ENCODE peak calls at places on chromosomes 12 and 14, in six cellular contexts. One of them, this sample, is unnamed.

GRCh38 chr14:83071888-83072501 is 1538.3 kb upstream of the SEL1L start:
- DNase-seq in activated T-helper 1 cell treated with anti-CD3 and anti-CD28 coated beads, Interleukin-2, amount 50 U/mL, for 16 hours: no peak
- DNase-seq in stimulated activated CD4-positive, alpha-beta T cell treated with anti-CD3 and anti-CD28 coated beads, TNF-alpha, amount 100 ng/mL, for 1 hour: no peak
- DNase-seq in NCI-H2171: peak; percentile 13
- DNase-seq in WTC11: no peak
- DNase-seq in activated CD8-positive, alpha-beta memory T cell treated with anti-CD3 and anti-CD28 coated beads for 1 hour: no peak
- DNase-seq in this sample: no peak

GRCh38 chr12:119762619-119763018 is 94.7 kb downstream of the PRKAB1 start:
- DNase-seq in activated CD8-positive, alpha-beta memory T cell treated with anti-CD3 and anti-CD28 coated beads for 1 hour: no peak
- DNase-seq in NCI-H2171: no peak
- DNase-seq in stimulated activated CD4-positive, alpha-beta T cell treated with anti-CD3 and anti-CD28 coated beads, TNF-alpha, amount 100 ng/mL, for 1 hour: no peak
- DNase-seq in activated T-helper 1 cell treated with anti-CD3 and anti-CD28 coated beads, Interleukin-2, amount 50 U/mL, for 16 hours: no peak
- DNase-seq in WTC11: no peak
- DNase-seq in this sample: no peak

GRCh38 chr12:51320695-51321320 is 3.2 kb downstream of the BIN2 start:
- DNase-seq in activated T-helper 1 cell treated with anti-CD3 and anti-CD28 coated beads, Interleukin-2, amount 50 U/mL, for 16 hours: no peak
- DNase-seq in WTC11: no peak
- DNase-seq in activated CD8-positive, alpha-beta memory T cell treated with anti-CD3 and anti-CD28 coated beads for 1 hour: no peak
- DNase-seq in NCI-H2171: no peak
- DNase-seq in stimulated activated CD4-positive, alpha-beta T cell treated with anti-CD3 and anti-CD28 coated beads, TNF-alpha, amount 100 ng/mL, for 1 hour: no peak
- DNase-seq in this sample: peak; percentile 85

GRCh38 chr12:113905829-113906228 is 60.3 kb downstream of the RBM19 start:
- DNase-seq in stimulated activated CD4-positive, alpha-beta T cell treated with anti-CD3 and anti-CD28 coated beads, TNF-alpha, amount 100 ng/mL, for 1 hour: no peak
- DNase-seq in NCI-H2171: no peak
- DNase-seq in WTC11: no peak
- DNase-seq in activated T-helper 1 cell treated with anti-CD3 and anti-CD28 coated beads, Interleukin-2, amount 50 U/mL, for 16 hours: no peak
- DNase-seq in activated CD8-positive, alpha-beta memory T cell treated with anti-CD3 and anti-CD28 coated beads for 1 hour: no peak
- DNase-seq in this sample: no peak

GRCh38 chr12:10320643-10321042 is 13.0 kb downstream of the KLRD1 start:
- DNase-seq in NCI-H2171: no peak
- DNase-seq in stimulated activated CD4-positive, alpha-beta T cell treated with anti-CD3 and anti-CD28 coated beads, TNF-alpha, amount 100 ng/mL, for 1 hour: no peak
- DNase-seq in WTC11: no peak
- DNase-seq in activated T-helper 1 cell treated with anti-CD3 and anti-CD28 coated beads, Interleukin-2, amount 50 U/mL, for 16 hours: no peak
- DNase-seq in activated CD8-positive, alpha-beta memory T cell treated with anti-CD3 and anti-CD28 coated beads for 1 hour: no peak
- DNase-seq in this sample: no peak

GRCh38 chr14:80956922-80957321 is 1.5 kb downstream of the TSHR start:
- DNase-seq in activated T-helper 1 cell treated with anti-CD3 and anti-CD28 coated beads, Interleukin-2, amount 50 U/mL, for 16 hours: no peak
- DNase-seq in NCI-H2171: peak; percentile 44
- DNase-seq in activated CD8-positive, alpha-beta memory T cell treated with anti-CD3 and anti-CD28 coated beads for 1 hour: no peak
- DNase-seq in stimulated activated CD4-positive, alpha-beta T cell treated with anti-CD3 and anti-CD28 coated beads, TNF-alpha, amount 100 ng/mL, for 1 hour: no peak
- DNase-seq in WTC11: no peak
- DNase-seq in this sample: no peak

GRCh38 chr12:109625131-109625559 is 51.6 kb downstream of the MVK start:
- DNase-seq in WTC11: no peak
- DNase-seq in activated T-helper 1 cell treated with anti-CD3 and anti-CD28 coated beads, Interleukin-2, amount 50 U/mL, for 16 hours: no peak
- DNase-seq in stimulated activated CD4-positive, alpha-beta T cell treated with anti-CD3 and anti-CD28 coated beads, TNF-alpha, amount 100 ng/mL, for 1 hour: no peak
- DNase-seq in activated CD8-positive, alpha-beta memory T cell treated with anti-CD3 and anti-CD28 coated beads for 1 hour: no peak
- DNase-seq in NCI-H2171: no peak
- DNase-seq in this sample: no peak

GRCh38 chr12:124568431-124569374 is 1.3 kb upstream of the NCOR2 start:
- DNase-seq in NCI-H2171: peak; percentile 97
- DNase-seq in activated CD8-positive, alpha-beta memory T cell treated with anti-CD3 and anti-CD28 coated beads for 1 hour: no peak
- DNase-seq in stimulated activated CD4-positive, alpha-beta T cell treated with anti-CD3 and anti-CD28 coated beads, TNF-alpha, amount 100 ng/mL, for 1 hour: no peak
- DNase-seq in WTC11: peak; percentile 44
- DNase-seq in activated T-helper 1 cell treated with anti-CD3 and anti-CD28 coated beads, Interleukin-2, amount 50 U/mL, for 16 hours: no peak
- DNase-seq in this sample: peak; percentile 49

GRCh38 chr14:81565441-81566290 is 32.0 kb upstream of the SEL1L start:
- DNase-seq in NCI-H2171: peak; percentile 39
- DNase-seq in WTC11: peak; percentile 35
- DNase-seq in stimulated activated CD4-positive, alpha-beta T cell treated with anti-CD3 and anti-CD28 coated beads, TNF-alpha, amount 100 ng/mL, for 1 hour: no peak
- DNase-seq in activated CD8-positive, alpha-beta memory T cell treated with anti-CD3 and anti-CD28 coated beads for 1 hour: no peak
- DNase-seq in activated T-helper 1 cell treated with anti-CD3 and anti-CD28 coated beads, Interleukin-2, amount 50 U/mL, for 16 hours: no peak
- DNase-seq in this sample: no peak

GRCh38 chr12:32881107-32881506 is 15.5 kb downstream of the PKP2 start:
- DNase-seq in NCI-H2171: no peak
- DNase-seq in WTC11: no peak
- DNase-seq in activated T-helper 1 cell treated with anti-CD3 and anti-CD28 coated beads, Interleukin-2, amount 50 U/mL, for 16 hours: no peak
- DNase-seq in stimulated activated CD4-positive, alpha-beta T cell treated with anti-CD3 and anti-CD28 coated beads, TNF-alpha, amount 100 ng/mL, for 1 hour: no peak
- DNase-seq in activated CD8-positive, alpha-beta memory T cell treated with anti-CD3 and anti-CD28 coated beads for 1 hour: no peak
- DNase-seq in this sample: no peak

GRCh38 chr12:24909667-24910066 is 39.2 kb downstream of the BCAT1 start:
- DNase-seq in activated T-helper 1 cell treated with anti-CD3 and anti-CD28 coated beads, Interleukin-2, amount 50 U/mL, for 16 hours: no peak
- DNase-seq in activated CD8-positive, alpha-beta memory T cell treated with anti-CD3 and anti-CD28 coated beads for 1 hour: no peak
- DNase-seq in WTC11: no peak
- DNase-seq in stimulated activated CD4-positive, alpha-beta T cell treated with anti-CD3 and anti-CD28 coated beads, TNF-alpha, amount 100 ng/mL, for 1 hour: no peak
- DNase-seq in NCI-H2171: no peak
- DNase-seq in this sample: no peak

GRCh38 chr14:91555531-91555930 is 45.4 kb upstream of the PPP4R3A start:
- DNase-seq in NCI-H2171: no peak
- DNase-seq in activated CD8-positive, alpha-beta memory T cell treated with anti-CD3 and anti-CD28 coated beads for 1 hour: no peak
- DNase-seq in activated T-helper 1 cell treated with anti-CD3 and anti-CD28 coated beads, Interleukin-2, amount 50 U/mL, for 16 hours: no peak
- DNase-seq in stimulated activated CD4-positive, alpha-beta T cell treated with anti-CD3 and anti-CD28 coated beads, TNF-alpha, amount 100 ng/mL, for 1 hour: no peak
- DNase-seq in WTC11: no peak
- DNase-seq in this sample: no peak

GRCh38 chr14:105528859-105529505 is 2.6 kb downstream of the TMEM121 start:
- DNase-seq in NCI-H2171: no peak
- DNase-seq in WTC11: no peak
- DNase-seq in activated T-helper 1 cell treated with anti-CD3 and anti-CD28 coated beads, Interleukin-2, amount 50 U/mL, for 16 hours: no peak
- DNase-seq in activated CD8-positive, alpha-beta memory T cell treated with anti-CD3 and anti-CD28 coated beads for 1 hour: no peak
- DNase-seq in stimulated activated CD4-positive, alpha-beta T cell treated with anti-CD3 and anti-CD28 coated beads, TNF-alpha, amount 100 ng/mL, for 1 hour: peak; percentile 55
- DNase-seq in this sample: no peak

GRCh38 chr14:70188608-70189540 is at the start of gene SLC8A3:
- DNase-seq in WTC11: peak; percentile 59
- DNase-seq in NCI-H2171: peak; percentile 61
- DNase-seq in activated T-helper 1 cell treated with anti-CD3 and anti-CD28 coated beads, Interleukin-2, amount 50 U/mL, for 16 hours: no peak
- DNase-seq in activated CD8-positive, alpha-beta memory T cell treated with anti-CD3 and anti-CD28 coated beads for 1 hour: no peak
- DNase-seq in stimulated activated CD4-positive, alpha-beta T cell treated with anti-CD3 and anti-CD28 coated beads, TNF-alpha, amount 100 ng/mL, for 1 hour: no peak
- DNase-seq in this sample: no peak

GRCh38 chr14:61911534-61911933 is 149.3 kb downstream of the SNAPC1 start:
- DNase-seq in activated CD8-positive, alpha-beta memory T cell treated with anti-CD3 and anti-CD28 coated beads for 1 hour: no peak
- DNase-seq in stimulated activated CD4-positive, alpha-beta T cell treated with anti-CD3 and anti-CD28 coated beads, TNF-alpha, amount 100 ng/mL, for 1 hour: no peak
- DNase-seq in NCI-H2171: peak; percentile 89
- DNase-seq in activated T-helper 1 cell treated with anti-CD3 and anti-CD28 coated beads, Interleukin-2, amount 50 U/mL, for 16 hours: no peak
- DNase-seq in WTC11: no peak
- DNase-seq in this sample: no peak

GRCh38 chr12:47504775-47505446 is 200.9 kb downstream of the RPAP3 start:
- DNase-seq in stimulated activated CD4-positive, alpha-beta T cell treated with anti-CD3 and anti-CD28 coated beads, TNF-alpha, amount 100 ng/mL, for 1 hour: no peak
- DNase-seq in activated T-helper 1 cell treated with anti-CD3 and anti-CD28 coated beads, Interleukin-2, amount 50 U/mL, for 16 hours: no peak
- DNase-seq in NCI-H2171: no peak
- DNase-seq in WTC11: no peak
- DNase-seq in activated CD8-positive, alpha-beta memory T cell treated with anti-CD3 and anti-CD28 coated beads for 1 hour: no peak
- DNase-seq in this sample: no peak

GRCh38 chr14:47278233-47278842 is 397.1 kb downstream of the MDGA2 start:
- DNase-seq in stimulated activated CD4-positive, alpha-beta T cell treated with anti-CD3 and anti-CD28 coated beads, TNF-alpha, amount 100 ng/mL, for 1 hour: no peak
- DNase-seq in NCI-H2171: no peak
- DNase-seq in WTC11: peak; percentile 72
- DNase-seq in activated CD8-positive, alpha-beta memory T cell treated with anti-CD3 and anti-CD28 coated beads for 1 hour: no peak
- DNase-seq in activated T-helper 1 cell treated with anti-CD3 and anti-CD28 coated beads, Interleukin-2, amount 50 U/mL, for 16 hours: no peak
- DNase-seq in this sample: peak; percentile 44

GRCh38 chr12:123533672-123534643 is at the start of gene RILPL1:
- DNase-seq in activated CD8-positive, alpha-beta memory T cell treated with anti-CD3 and anti-CD28 coated beads for 1 hour: no peak
- DNase-seq in WTC11: peak; percentile 61
- DNase-seq in NCI-H2171: peak; percentile 33
- DNase-seq in stimulated activated CD4-positive, alpha-beta T cell treated with anti-CD3 and anti-CD28 coated beads, TNF-alpha, amount 100 ng/mL, for 1 hour: peak; percentile 39
- DNase-seq in activated T-helper 1 cell treated with anti-CD3 and anti-CD28 coated beads, Interleukin-2, amount 50 U/mL, for 16 hours: no peak
- DNase-seq in this sample: peak; percentile 27

GRCh38 chr12:79174656-79175055 is 310.1 kb downstream of the SYT1 start:
- DNase-seq in NCI-H2171: no peak
- DNase-seq in activated CD8-positive, alpha-beta memory T cell treated with anti-CD3 and anti-CD28 coated beads for 1 hour: no peak
- DNase-seq in WTC11: no peak
- DNase-seq in stimulated activated CD4-positive, alpha-beta T cell treated with anti-CD3 and anti-CD28 coated beads, TNF-alpha, amount 100 ng/mL, for 1 hour: no peak
- DNase-seq in activated T-helper 1 cell treated with anti-CD3 and anti-CD28 coated beads, Interleukin-2, amount 50 U/mL, for 16 hours: no peak
- DNase-seq in this sample: peak; percentile 13

GRCh38 chr14:79186523-79186922 is 1016.4 kb downstream of the NRXN3 start:
- DNase-seq in NCI-H2171: no peak
- DNase-seq in activated T-helper 1 cell treated with anti-CD3 and anti-CD28 coated beads, Interleukin-2, amount 50 U/mL, for 16 hours: no peak
- DNase-seq in activated CD8-positive, alpha-beta memory T cell treated with anti-CD3 and anti-CD28 coated beads for 1 hour: no peak
- DNase-seq in WTC11: no peak
- DNase-seq in stimulated activated CD4-positive, alpha-beta T cell treated with anti-CD3 and anti-CD28 coated beads, TNF-alpha, amount 100 ng/mL, for 1 hour: no peak
- DNase-seq in this sample: no peak

GRCh38 chr14:99831915-99832314 is 38.7 kb downstream of the EML1 start:
- DNase-seq in WTC11: no peak
- DNase-seq in activated T-helper 1 cell treated with anti-CD3 and anti-CD28 coated beads, Interleukin-2, amount 50 U/mL, for 16 hours: no peak
- DNase-seq in stimulated activated CD4-positive, alpha-beta T cell treated with anti-CD3 and anti-CD28 coated beads, TNF-alpha, amount 100 ng/mL, for 1 hour: no peak
- DNase-seq in NCI-H2171: no peak
- DNase-seq in activated CD8-positive, alpha-beta memory T cell treated with anti-CD3 and anti-CD28 coated beads for 1 hour: no peak
- DNase-seq in this sample: no peak

GRCh38 chr14:23160924-23161522 is 22.4 kb downstream of the SLC7A8 start:
- DNase-seq in activated CD8-positive, alpha-beta memory T cell treated with anti-CD3 and anti-CD28 coated beads for 1 hour: no peak
- DNase-seq in activated T-helper 1 cell treated with anti-CD3 and anti-CD28 coated beads, Interleukin-2, amount 50 U/mL, for 16 hours: no peak
- DNase-seq in NCI-H2171: no peak
- DNase-seq in stimulated activated CD4-positive, alpha-beta T cell treated with anti-CD3 and anti-CD28 coated beads, TNF-alpha, amount 100 ng/mL, for 1 hour: no peak
- DNase-seq in WTC11: peak; percentile 88
- DNase-seq in this sample: peak; percentile 72

GRCh38 chr12:69389836-69390235 is 30.3 kb downstream of the YEATS4 start:
- DNase-seq in activated T-helper 1 cell treated with anti-CD3 and anti-CD28 coated beads, Interleukin-2, amount 50 U/mL, for 16 hours: no peak
- DNase-seq in WTC11: no peak
- DNase-seq in activated CD8-positive, alpha-beta memory T cell treated with anti-CD3 and anti-CD28 coated beads for 1 hour: no peak
- DNase-seq in stimulated activated CD4-positive, alpha-beta T cell treated with anti-CD3 and anti-CD28 coated beads, TNF-alpha, amount 100 ng/mL, for 1 hour: no peak
- DNase-seq in NCI-H2171: no peak
- DNase-seq in this sample: no peak

GRCh38 chr14:37061697-37062096 is 110.7 kb downstream of the SLC25A21 start:
- DNase-seq in stimulated activated CD4-positive, alpha-beta T cell treated with anti-CD3 and anti-CD28 coated beads, TNF-alpha, amount 100 ng/mL, for 1 hour: no peak
- DNase-seq in activated T-helper 1 cell treated with anti-CD3 and anti-CD28 coated beads, Interleukin-2, amount 50 U/mL, for 16 hours: no peak
- DNase-seq in activated CD8-positive, alpha-beta memory T cell treated with anti-CD3 and anti-CD28 coated beads for 1 hour: no peak
- DNase-seq in NCI-H2171: no peak
- DNase-seq in WTC11: no peak
- DNase-seq in this sample: no peak

GRCh38 chr14:31253746-31254471 is 46.3 kb upstream of the HECTD1 start:
- DNase-seq in activated CD8-positive, alpha-beta memory T cell treated with anti-CD3 and anti-CD28 coated beads for 1 hour: no peak
- DNase-seq in activated T-helper 1 cell treated with anti-CD3 and anti-CD28 coated beads, Interleukin-2, amount 50 U/mL, for 16 hours: no peak
- DNase-seq in WTC11: no peak
- DNase-seq in stimulated activated CD4-positive, alpha-beta T cell treated with anti-CD3 and anti-CD28 coated beads, TNF-alpha, amount 100 ng/mL, for 1 hour: no peak
- DNase-seq in NCI-H2171: no peak
- DNase-seq in this sample: no peak

GRCh38 chr12:109995366-109995702 is 834 bp downstream of the GIT2 start:
- DNase-seq in activated T-helper 1 cell treated with anti-CD3 and anti-CD28 coated beads, Interleukin-2, amount 50 U/mL, for 16 hours: no peak
- DNase-seq in WTC11: no peak
- DNase-seq in NCI-H2171: no peak
- DNase-seq in stimulated activated CD4-positive, alpha-beta T cell treated with anti-CD3 and anti-CD28 coated beads, TNF-alpha, amount 100 ng/mL, for 1 hour: no peak
- DNase-seq in activated CD8-positive, alpha-beta memory T cell treated with anti-CD3 and anti-CD28 coated beads for 1 hour: no peak
- DNase-seq in this sample: no peak

GRCh38 chr14:99481745-99482099 is 513 bp downstream of the CCNK start:
- DNase-seq in NCI-H2171: no peak
- DNase-seq in activated CD8-positive, alpha-beta memory T cell treated with anti-CD3 and anti-CD28 coated beads for 1 hour: no peak
- DNase-seq in WTC11: no peak
- DNase-seq in activated T-helper 1 cell treated with anti-CD3 and anti-CD28 coated beads, Interleukin-2, amount 50 U/mL, for 16 hours: no peak
- DNase-seq in stimulated activated CD4-positive, alpha-beta T cell treated with anti-CD3 and anti-CD28 coated beads, TNF-alpha, amount 100 ng/mL, for 1 hour: no peak
- DNase-seq in this sample: no peak

This sample was measured in NT2/D1.